ENCODE peak calls at places on chromosomes 7 and 10, in eight cellular contexts. G is sciatic nerve; X is activated naive CD8-positive, alpha-beta T cell treated with anti-CD3 and anti-CD28 coated beads, Interleukin-2, amount 50 U/mL, for 24 hours; P is activated T-cell treated with anti-CD3 and anti-CD28 coated beads, Interleukin-2, amount 50 U/mL, for 4 hours; O is upper lobe of right lung; D is HCT116; S is left colon; N is stimulated activated naive B cell treated with anti-CD40 and anti-IgM and Interleukin-4, amounts not matched to agents 10 μg/mL and 1 μg/mL and 100 μg/mL, for 72 hours. T is an unnamed sample.

GRCh38 chr10:86317949-86318725 is 48.5 kb downstream of the GRID1 start:
- ATAC-seq in G (no peak), X (no peak), P (no peak), O (no peak), D (peak), S (no peak), N (no peak), T (no peak)

GRCh38 chr7:1536768-1537630 is 6.5 kb downstream of the MAFK start:
- ATAC-seq in G (peak), X (no peak), P (no peak), O (peak), D (peak), S (peak), N (no peak), T (peak)

GRCh38 chr10:74728225-74728624 is 98.2 kb upstream of the KAT6B start:
- ATAC-seq in G (no peak), X (no peak), P (no peak), O (no peak), D (peak), S (no peak), N (no peak), T (no peak)

GRCh38 chr10:11147723-11148122 is 130.1 kb downstream of the CELF2 start:
- ATAC-seq in G (peak), X (peak), P (no peak), O (peak), D (no peak), S (peak), N (peak), T (no peak)

GRCh38 chr7:123747620-123748141 is 1.1 kb downstream of the WASL start:
- ATAC-seq in G (peak), X (no peak), P (no peak), O (peak), D (peak), S (peak), N (no peak), T (peak)

GRCh38 chr10:6009159-6009558 is 31.8 kb upstream of the IL15RA start:
- ATAC-seq in G (peak), X (peak), P (peak), O (no peak), D (no peak), S (no peak), N (peak), T (no peak)

GRCh38 chr10:133247681-133248333 is 10.2 kb downstream of the VENTX start:
- ATAC-seq in G (no peak), X (no peak), P (no peak), O (no peak), D (no peak), S (no peak), N (no peak), T (no peak)

GRCh38 chr7:3592438-3593134 is 291.5 kb downstream of the SDK1 start:
- ATAC-seq in G (no peak), X (no peak), P (no peak), O (no peak), D (no peak), S (peak), N (no peak), T (no peak)

GRCh38 chr10:33217854-33218253 is 116.6 kb downstream of the NRP1 start:
- ATAC-seq in G (no peak), X (no peak), P (no peak), O (no peak), D (no peak), S (no peak), N (no peak), T (no peak)

GRCh38 chr10:34666008-34666700 is 148.9 kb downstream of the PARD3 start:
- ATAC-seq in G (peak), X (no peak), P (peak), O (peak), D (peak), S (peak), N (peak), T (peak)

GRCh38 chr10:27240891-27241639 is 468 bp upstream of the ACBD5 start:
- ATAC-seq in G (peak), X (no peak), P (peak), O (peak), D (peak), S (peak), N (peak), T (peak)

GRCh38 chr7:5702876-5703571 is 78.4 kb downstream of the RNF216 start:
- ATAC-seq in G (no peak), X (no peak), P (no peak), O (peak), D (peak), S (no peak), N (no peak), T (peak)

GRCh38 chr7:35717013-35717412 is 22.1 kb upstream of the HERPUD2 start:
- ATAC-seq in G (no peak), X (no peak), P (no peak), O (no peak), D (no peak), S (no peak), N (no peak), T (no peak)

GRCh38 chr7:102189756-102190155 is 96.9 kb upstream of the SH2B2 start:
- ATAC-seq in G (no peak), X (no peak), P (no peak), O (no peak), D (no peak), S (no peak), N (no peak), T (no peak)

GRCh38 chr7:95397381-95397780 is 1.2 kb upstream of the PON3 start:
- ATAC-seq in G (no peak), X (no peak), P (no peak), O (no peak), D (no peak), S (no peak), N (no peak), T (no peak)